ENCODE peak calls at places on chromosomes 5 and 9, in ten cellular contexts. One of them, this sample, is unnamed.

GRCh38 chr9:133604214-133604613 is 5.0 kb downstream of the FAM163B start:
- DNase-seq in nucleus accumbens: no peak
- DNase-seq in skeletal muscle cell: no peak
- DNase-seq in Daoy: peak; percentile 46
- DNase-seq in fibroblast of gingiva: no peak
- DNase-seq in left ventricle myocardium inferior: no peak
- DNase-seq in NCI-H524 treated with DMSO at 0.1 percent for 48 hours: no peak
- DNase-seq in posterior vena cava: no peak
- DNase-seq in GM12878: no peak
- DNase-seq in NAMALWA: peak; percentile 45
- DNase-seq in this sample: no peak

GRCh38 chr5:73280821-73281746 is 108.1 kb downstream of the TMEM174 start:
- DNase-seq in nucleus accumbens: no peak
- DNase-seq in skeletal muscle cell: peak; percentile 62
- DNase-seq in Daoy: peak; percentile 90
- DNase-seq in fibroblast of gingiva: no peak
- DNase-seq in left ventricle myocardium inferior: no peak
- DNase-seq in NCI-H524 treated with DMSO at 0.1 percent for 48 hours: peak; percentile 23
- DNase-seq in posterior vena cava: no peak
- DNase-seq in GM12878: no peak
- DNase-seq in NAMALWA: no peak
- DNase-seq in this sample: no peak

GRCh38 chr9:106305428-106306133 is 557.4 kb upstream of the ZNF462 start:
- DNase-seq in nucleus accumbens: no peak
- DNase-seq in skeletal muscle cell: no peak
- DNase-seq in Daoy: no peak
- DNase-seq in fibroblast of gingiva: no peak
- DNase-seq in left ventricle myocardium inferior: no peak
- DNase-seq in NCI-H524 treated with DMSO at 0.1 percent for 48 hours: no peak
- DNase-seq in posterior vena cava: no peak
- DNase-seq in GM12878: no peak
- DNase-seq in NAMALWA: no peak
- DNase-seq in this sample: no peak

GRCh38 chr9:35511453-35511852 is 21.5 kb downstream of the RUSC2 start:
- DNase-seq in nucleus accumbens: no peak
- DNase-seq in skeletal muscle cell: no peak
- DNase-seq in Daoy: no peak
- DNase-seq in fibroblast of gingiva: no peak
- DNase-seq in left ventricle myocardium inferior: no peak
- DNase-seq in NCI-H524 treated with DMSO at 0.1 percent for 48 hours: no peak
- DNase-seq in posterior vena cava: no peak
- DNase-seq in GM12878: no peak
- DNase-seq in NAMALWA: no peak
- DNase-seq in this sample: no peak

GRCh38 chr5:132388244-132389050 is 18.9 kb downstream of the SLC22A5 start:
- DNase-seq in nucleus accumbens: no peak
- DNase-seq in skeletal muscle cell: no peak
- DNase-seq in Daoy: peak; percentile 79
- DNase-seq in fibroblast of gingiva: no peak
- DNase-seq in left ventricle myocardium inferior: no peak
- DNase-seq in NCI-H524 treated with DMSO at 0.1 percent for 48 hours: no peak
- DNase-seq in posterior vena cava: no peak
- DNase-seq in GM12878: no peak
- DNase-seq in NAMALWA: no peak
- DNase-seq in this sample: no peak

GRCh38 chr5:56183507-56183906 is 49.6 kb downstream of the ANKRD55 start:
- DNase-seq in nucleus accumbens: no peak
- DNase-seq in skeletal muscle cell: peak; percentile 92
- DNase-seq in Daoy: peak; percentile 93
- DNase-seq in fibroblast of gingiva: peak; percentile 73
- DNase-seq in left ventricle myocardium inferior: no peak
- DNase-seq in NCI-H524 treated with DMSO at 0.1 percent for 48 hours: no peak
- DNase-seq in posterior vena cava: no peak
- DNase-seq in GM12878: no peak
- DNase-seq in NAMALWA: no peak
- DNase-seq in this sample: peak; percentile 80

GRCh38 chr5:92941806-92942205 is 639.2 kb downstream of the NR2F1-AS1 start:
- DNase-seq in nucleus accumbens: no peak
- DNase-seq in skeletal muscle cell: no peak
- DNase-seq in Daoy: no peak
- DNase-seq in fibroblast of gingiva: no peak
- DNase-seq in left ventricle myocardium inferior: no peak
- DNase-seq in NCI-H524 treated with DMSO at 0.1 percent for 48 hours: no peak
- DNase-seq in posterior vena cava: no peak
- DNase-seq in GM12878: no peak
- DNase-seq in NAMALWA: no peak
- DNase-seq in this sample: no peak

GRCh38 chr5:112529525-112529924 is 110.4 kb upstream of the EPB41L4A start:
- DNase-seq in nucleus accumbens: no peak
- DNase-seq in skeletal muscle cell: no peak
- DNase-seq in Daoy: no peak
- DNase-seq in fibroblast of gingiva: no peak
- DNase-seq in left ventricle myocardium inferior: no peak
- DNase-seq in NCI-H524 treated with DMSO at 0.1 percent for 48 hours: no peak
- DNase-seq in posterior vena cava: no peak
- DNase-seq in GM12878: no peak
- DNase-seq in NAMALWA: no peak
- DNase-seq in this sample: no peak

GRCh38 chr5:173493846-173494245 is 122.6 kb downstream of the BOD1 start:
- DNase-seq in nucleus accumbens: no peak
- DNase-seq in skeletal muscle cell: no peak
- DNase-seq in Daoy: no peak
- DNase-seq in fibroblast of gingiva: no peak
- DNase-seq in left ventricle myocardium inferior: no peak
- DNase-seq in NCI-H524 treated with DMSO at 0.1 percent for 48 hours: no peak
- DNase-seq in posterior vena cava: no peak
- DNase-seq in GM12878: no peak
- DNase-seq in NAMALWA: no peak
- DNase-seq in this sample: no peak

GRCh38 chr5:66494437-66494836 is 101.8 kb upstream of the MAST4 start:
- DNase-seq in nucleus accumbens: no peak
- DNase-seq in skeletal muscle cell: no peak
- DNase-seq in Daoy: no peak
- DNase-seq in fibroblast of gingiva: no peak
- DNase-seq in left ventricle myocardium inferior: no peak
- DNase-seq in NCI-H524 treated with DMSO at 0.1 percent for 48 hours: no peak
- DNase-seq in posterior vena cava: no peak
- DNase-seq in GM12878: no peak
- DNase-seq in NAMALWA: peak; percentile 12
- DNase-seq in this sample: no peak

GRCh38 chr5:89572696-89573095 is 689.7 kb upstream of the MEF2C start:
- DNase-seq in nucleus accumbens: no peak
- DNase-seq in skeletal muscle cell: peak; percentile 47
- DNase-seq in Daoy: peak; percentile 61
- DNase-seq in fibroblast of gingiva: peak; percentile 19
- DNase-seq in left ventricle myocardium inferior: no peak
- DNase-seq in NCI-H524 treated with DMSO at 0.1 percent for 48 hours: no peak
- DNase-seq in posterior vena cava: no peak
- DNase-seq in GM12878: no peak
- DNase-seq in NAMALWA: no peak
- DNase-seq in this sample: peak; percentile 77

GRCh38 chr9:136808781-136809158 is 1.0 kb downstream of the RABL6 start:
- DNase-seq in nucleus accumbens: no peak
- DNase-seq in skeletal muscle cell: no peak
- DNase-seq in Daoy: no peak
- DNase-seq in fibroblast of gingiva: peak; percentile 27
- DNase-seq in left ventricle myocardium inferior: no peak
- DNase-seq in NCI-H524 treated with DMSO at 0.1 percent for 48 hours: no peak
- DNase-seq in posterior vena cava: no peak
- DNase-seq in GM12878: no peak
- DNase-seq in NAMALWA: no peak
- DNase-seq in this sample: no peak

GRCh38 chr9:87076825-87077224 is 129.5 kb upstream of the GAS1 start:
- DNase-seq in nucleus accumbens: no peak
- DNase-seq in skeletal muscle cell: no peak
- DNase-seq in Daoy: no peak
- DNase-seq in fibroblast of gingiva: no peak
- DNase-seq in left ventricle myocardium inferior: no peak
- DNase-seq in NCI-H524 treated with DMSO at 0.1 percent for 48 hours: no peak
- DNase-seq in posterior vena cava: no peak
- DNase-seq in GM12878: no peak
- DNase-seq in NAMALWA: no peak
- DNase-seq in this sample: no peak

GRCh38 chr9:121597693-121598166 is 53.7 kb upstream of the DAB2IP start:
- DNase-seq in nucleus accumbens: no peak
- DNase-seq in skeletal muscle cell: no peak
- DNase-seq in Daoy: no peak
- DNase-seq in fibroblast of gingiva: no peak
- DNase-seq in left ventricle myocardium inferior: no peak
- DNase-seq in NCI-H524 treated with DMSO at 0.1 percent for 48 hours: no peak
- DNase-seq in posterior vena cava: no peak
- DNase-seq in GM12878: no peak
- DNase-seq in NAMALWA: no peak
- DNase-seq in this sample: no peak

GRCh38 chr9:91301161-91301560 is 60.6 kb downstream of the AUH start:
- DNase-seq in nucleus accumbens: no peak
- DNase-seq in skeletal muscle cell: no peak
- DNase-seq in Daoy: no peak
- DNase-seq in fibroblast of gingiva: peak; percentile 41
- DNase-seq in left ventricle myocardium inferior: no peak
- DNase-seq in NCI-H524 treated with DMSO at 0.1 percent for 48 hours: no peak
- DNase-seq in posterior vena cava: no peak
- DNase-seq in GM12878: no peak
- DNase-seq in NAMALWA: no peak
- DNase-seq in this sample: no peak

GRCh38 chr9:14312721-14313377 is 1.1 kb downstream of the NFIB start:
- DNase-seq in nucleus accumbens: no peak
- DNase-seq in skeletal muscle cell: no peak
- DNase-seq in Daoy: peak; percentile 65
- DNase-seq in fibroblast of gingiva: no peak
- DNase-seq in left ventricle myocardium inferior: peak; percentile 25
- DNase-seq in NCI-H524 treated with DMSO at 0.1 percent for 48 hours: no peak
- DNase-seq in posterior vena cava: peak; percentile 79
- DNase-seq in GM12878: no peak
- DNase-seq in NAMALWA: no peak
- DNase-seq in this sample: no peak

GRCh38 chr9:14107495-14107894 is 206.4 kb downstream of the NFIB start:
- DNase-seq in nucleus accumbens: no peak
- DNase-seq in skeletal muscle cell: no peak
- DNase-seq in Daoy: no peak
- DNase-seq in fibroblast of gingiva: no peak
- DNase-seq in left ventricle myocardium inferior: no peak
- DNase-seq in NCI-H524 treated with DMSO at 0.1 percent for 48 hours: no peak
- DNase-seq in posterior vena cava: no peak
- DNase-seq in GM12878: no peak
- DNase-seq in NAMALWA: no peak
- DNase-seq in this sample: no peak

GRCh38 chr9:40884072-40884901 is 244.2 kb downstream of the FOXD4L6 start:
- DNase-seq in nucleus accumbens: no peak
- DNase-seq in skeletal muscle cell: no peak
- DNase-seq in Daoy: no peak
- DNase-seq in fibroblast of gingiva: no peak
- DNase-seq in left ventricle myocardium inferior: peak; percentile 15
- DNase-seq in NCI-H524 treated with DMSO at 0.1 percent for 48 hours: no peak
- DNase-seq in posterior vena cava: peak; percentile 83
- DNase-seq in GM12878: no peak
- DNase-seq in NAMALWA: no peak
- DNase-seq in this sample: no peak

GRCh38 chr5:35046754-35047153 is 995 bp downstream of the AGXT2 start:
- DNase-seq in nucleus accumbens: no peak
- DNase-seq in skeletal muscle cell: peak; percentile 98
- DNase-seq in Daoy: peak; percentile 69
- DNase-seq in fibroblast of gingiva: peak; percentile 90
- DNase-seq in left ventricle myocardium inferior: no peak
- DNase-seq in NCI-H524 treated with DMSO at 0.1 percent for 48 hours: no peak
- DNase-seq in posterior vena cava: no peak
- DNase-seq in GM12878: no peak
- DNase-seq in NAMALWA: no peak
- DNase-seq in this sample: peak; percentile 88

GRCh38 chr9:110252509-110253139 is 3.7 kb downstream of the TXN start:
- DNase-seq in nucleus accumbens: no peak
- DNase-seq in skeletal muscle cell: no peak
- DNase-seq in Daoy: no peak
- DNase-seq in fibroblast of gingiva: peak; percentile 29
- DNase-seq in left ventricle myocardium inferior: no peak
- DNase-seq in NCI-H524 treated with DMSO at 0.1 percent for 48 hours: no peak
- DNase-seq in posterior vena cava: no peak
- DNase-seq in GM12878: no peak
- DNase-seq in NAMALWA: no peak
- DNase-seq in this sample: no peak

GRCh38 chr5:83474170-83474796 is 2.7 kb downstream of the VCAN start:
- DNase-seq in nucleus accumbens: peak; percentile 51
- DNase-seq in skeletal muscle cell: peak; percentile 87
- DNase-seq in Daoy: peak; percentile 98
- DNase-seq in fibroblast of gingiva: peak; percentile 89
- DNase-seq in left ventricle myocardium inferior: peak; percentile 84
- DNase-seq in NCI-H524 treated with DMSO at 0.1 percent for 48 hours: peak; percentile 61
- DNase-seq in posterior vena cava: peak; percentile 96
- DNase-seq in GM12878: no peak
- DNase-seq in NAMALWA: peak; percentile 48
- DNase-seq in this sample: peak; percentile 69

GRCh38 chr5:139561655-139562451 is 714 bp downstream of the UBE2D2 start:
- DNase-seq in nucleus accumbens: peak; percentile 61
- DNase-seq in skeletal muscle cell: no peak
- DNase-seq in Daoy: peak; percentile 43
- DNase-seq in fibroblast of gingiva: peak; percentile 27
- DNase-seq in left ventricle myocardium inferior: no peak
- DNase-seq in NCI-H524 treated with DMSO at 0.1 percent for 48 hours: no peak
- DNase-seq in posterior vena cava: peak; percentile 87
- DNase-seq in GM12878: no peak
- DNase-seq in NAMALWA: peak; percentile 62
- DNase-seq in this sample: no peak

GRCh38 chr5:123209163-123210013 is 120.3 kb downstream of the PRDM6 start:
- DNase-seq in nucleus accumbens: no peak
- DNase-seq in skeletal muscle cell: peak; percentile 93
- DNase-seq in Daoy: peak; percentile 83
- DNase-seq in fibroblast of gingiva: peak; percentile 61
- DNase-seq in left ventricle myocardium inferior: no peak
- DNase-seq in NCI-H524 treated with DMSO at 0.1 percent for 48 hours: no peak
- DNase-seq in posterior vena cava: no peak
- DNase-seq in GM12878: no peak
- DNase-seq in NAMALWA: no peak
- DNase-seq in this sample: peak; percentile 79

GRCh38 chr9:32427111-32427873 is 42.8 kb downstream of the ACO1 start:
- DNase-seq in nucleus accumbens: no peak
- DNase-seq in skeletal muscle cell: no peak
- DNase-seq in Daoy: no peak
- DNase-seq in fibroblast of gingiva: peak; percentile 5
- DNase-seq in left ventricle myocardium inferior: no peak
- DNase-seq in NCI-H524 treated with DMSO at 0.1 percent for 48 hours: no peak
- DNase-seq in posterior vena cava: no peak
- DNase-seq in GM12878: no peak
- DNase-seq in NAMALWA: no peak
- DNase-seq in this sample: no peak

GRCh38 chr5:139765409-139766217 is 30.0 kb upstream of the PSD2 start:
- DNase-seq in nucleus accumbens: peak; percentile 78
- DNase-seq in skeletal muscle cell: no peak
- DNase-seq in Daoy: peak; percentile 88
- DNase-seq in fibroblast of gingiva: peak; percentile 58
- DNase-seq in left ventricle myocardium inferior: peak; percentile 79
- DNase-seq in NCI-H524 treated with DMSO at 0.1 percent for 48 hours: no peak
- DNase-seq in posterior vena cava: peak; percentile 92
- DNase-seq in GM12878: no peak
- DNase-seq in NAMALWA: peak; percentile 83
- DNase-seq in this sample: no peak

GRCh38 chr9:137390553-137391410 is 32.2 kb downstream of the EXD3 start:
- DNase-seq in nucleus accumbens: no peak
- DNase-seq in skeletal muscle cell: no peak
- DNase-seq in Daoy: no peak
- DNase-seq in fibroblast of gingiva: no peak
- DNase-seq in left ventricle myocardium inferior: no peak
- DNase-seq in NCI-H524 treated with DMSO at 0.1 percent for 48 hours: peak; percentile 71
- DNase-seq in posterior vena cava: no peak
- DNase-seq in GM12878: no peak
- DNase-seq in NAMALWA: peak; percentile 89
- DNase-seq in this sample: no peak

GRCh38 chr5:96734871-96735325 is 72.7 kb downstream of the CAST start:
- DNase-seq in nucleus accumbens: no peak
- DNase-seq in skeletal muscle cell: no peak
- DNase-seq in Daoy: peak; percentile 40
- DNase-seq in fibroblast of gingiva: peak; percentile 17
- DNase-seq in left ventricle myocardium inferior: no peak
- DNase-seq in NCI-H524 treated with DMSO at 0.1 percent for 48 hours: no peak
- DNase-seq in posterior vena cava: no peak
- DNase-seq in GM12878: no peak
- DNase-seq in NAMALWA: no peak
- DNase-seq in this sample: no peak

GRCh38 chr5:52799358-52799982 is 11.8 kb downstream of the ITGA1 start:
- DNase-seq in nucleus accumbens: no peak
- DNase-seq in skeletal muscle cell: peak; percentile 80
- DNase-seq in Daoy: peak; percentile 71
- DNase-seq in fibroblast of gingiva: peak; percentile 87
- DNase-seq in left ventricle myocardium inferior: peak; percentile 29
- DNase-seq in NCI-H524 treated with DMSO at 0.1 percent for 48 hours: no peak
- DNase-seq in posterior vena cava: peak; percentile 84
- DNase-seq in GM12878: no peak
- DNase-seq in NAMALWA: no peak
- DNase-seq in this sample: peak; percentile 67

This sample was measured in AG04450.